ENCODE peak calls at places on chromosomes 2 and 18, in four cellular contexts. One of them, this sample, is unnamed.

GRCh38 chr2:236769981-236770671 is 200.5 kb downstream of the ACKR3 start:
- DNase-seq in activated T-cell treated with anti-CD3 and anti-CD28 coated beads for 1 hour: no peak
- DNase-seq in GM12865: no peak
- DNase-seq in epithelial cell of esophagus: peak
- DNase-seq in this sample: no peak

GRCh38 chr18:55403555-55403954 is 184.4 kb downstream of the TCF4 start:
- DNase-seq in activated T-cell treated with anti-CD3 and anti-CD28 coated beads for 1 hour: no peak
- DNase-seq in GM12865: no peak
- DNase-seq in epithelial cell of esophagus: no peak
- DNase-seq in this sample: no peak

GRCh38 chr2:240998706-240999000 is 235 bp downstream of the SNED1 start:
- DNase-seq in activated T-cell treated with anti-CD3 and anti-CD28 coated beads for 1 hour: no peak
- DNase-seq in GM12865: no peak
- DNase-seq in epithelial cell of esophagus: no peak
- DNase-seq in this sample: no peak

GRCh38 chr2:240972636-240973521 is 25.5 kb upstream of the SNED1 start:
- DNase-seq in activated T-cell treated with anti-CD3 and anti-CD28 coated beads for 1 hour: no peak
- DNase-seq in GM12865: no peak
- DNase-seq in epithelial cell of esophagus: no peak
- DNase-seq in this sample: no peak

GRCh38 chr18:61851940-61852451 is 40.8 kb downstream of the RNF152 start:
- DNase-seq in activated T-cell treated with anti-CD3 and anti-CD28 coated beads for 1 hour: no peak
- DNase-seq in GM12865: no peak
- DNase-seq in epithelial cell of esophagus: no peak
- DNase-seq in this sample: no peak

GRCh38 chr2:5365871-5366461 is 326.2 kb upstream of the SOX11 start:
- DNase-seq in activated T-cell treated with anti-CD3 and anti-CD28 coated beads for 1 hour: peak
- DNase-seq in GM12865: peak
- DNase-seq in epithelial cell of esophagus: peak
- DNase-seq in this sample: peak

GRCh38 chr2:70312560-70312959 is 10.7 kb upstream of the FAM136A start:
- DNase-seq in activated T-cell treated with anti-CD3 and anti-CD28 coated beads for 1 hour: no peak
- DNase-seq in GM12865: no peak
- DNase-seq in epithelial cell of esophagus: no peak
- DNase-seq in this sample: no peak

GRCh38 chr2:142769761-142770160 is 107.7 kb upstream of the KYNU start:
- DNase-seq in activated T-cell treated with anti-CD3 and anti-CD28 coated beads for 1 hour: no peak
- DNase-seq in GM12865: no peak
- DNase-seq in epithelial cell of esophagus: peak
- DNase-seq in this sample: no peak

GRCh38 chr2:64765160-64765805 is 111.6 kb upstream of the SERTAD2 start:
- DNase-seq in activated T-cell treated with anti-CD3 and anti-CD28 coated beads for 1 hour: no peak
- DNase-seq in GM12865: no peak
- DNase-seq in epithelial cell of esophagus: no peak
- DNase-seq in this sample: no peak

GRCh38 chr2:161842751-161843433 is 218.7 kb downstream of the SLC4A10 start:
- DNase-seq in activated T-cell treated with anti-CD3 and anti-CD28 coated beads for 1 hour: no peak
- DNase-seq in GM12865: no peak
- DNase-seq in epithelial cell of esophagus: no peak
- DNase-seq in this sample: no peak

GRCh38 chr2:178241852-178242551 is 47.7 kb downstream of the OSBPL6 start:
- DNase-seq in activated T-cell treated with anti-CD3 and anti-CD28 coated beads for 1 hour: no peak
- DNase-seq in GM12865: no peak
- DNase-seq in epithelial cell of esophagus: peak
- DNase-seq in this sample: no peak

GRCh38 chr2:10432315-10433181 is 15.6 kb downstream of the ODC1 start:
- DNase-seq in activated T-cell treated with anti-CD3 and anti-CD28 coated beads for 1 hour: no peak
- DNase-seq in GM12865: peak
- DNase-seq in epithelial cell of esophagus: no peak
- DNase-seq in this sample: peak